ENCODE peak calls at places on chromosomes 16 and 17, in nine cellular contexts. O, T, F, D, A, U, Y, B and N are unnamed samples.

GRCh38 chr17:8145811-8146210 is 6.4 kb downstream of the PER1 start:
- DNase-seq in D (no peak), F (no peak), O (no peak), Y (no peak), A (no peak), T (no peak), U (no peak), B (peak), N (no peak)

GRCh38 chr16:67833418-67834241 is 8.5 kb upstream of the THAP11 start:
- DNase-seq in F (peak), O (peak), B (peak), A (peak), U (peak), Y (peak), T (peak), D (peak), N (peak)

GRCh38 chr17:58577696-58578095 is 63.3 kb upstream of the MTMR4 start:
- DNase-seq in O (peak), U (peak), D (peak), B (peak), A (peak), T (peak), F (peak), Y (peak), N (peak)

GRCh38 chr17:21388944-21389343 is 12.8 kb downstream of the KCNJ12 start:
- DNase-seq in D (no peak), T (no peak), A (no peak), F (no peak), O (no peak), Y (no peak), U (no peak), B (no peak), N (no peak)

GRCh38 chr16:68506331-68507053 is 32.6 kb upstream of the ZFP90 start:
- DNase-seq in U (no peak), F (no peak), T (no peak), Y (no peak), D (no peak), O (no peak), A (no peak), B (no peak), N (no peak)

GRCh38 chr16:87463722-87464690 is 28.8 kb downstream of the ZCCHC14 start:
- DNase-seq in U (peak), O (no peak), A (peak), B (no peak), T (no peak), Y (no peak), F (no peak), D (no peak), N (no peak)

GRCh38 chr17:27425991-27426390 is 30.3 kb upstream of the KSR1 start:
- DNase-seq in U (no peak), Y (no peak), F (no peak), A (no peak), B (no peak), T (no peak), D (no peak), O (no peak), N (no peak)

GRCh38 chr17:82212331-82213250 is at the start of gene CCDC57:
- DNase-seq in B (peak), A (peak), Y (peak), U (peak), D (peak), F (peak), T (peak), O (peak), N (peak)

GRCh38 chr17:64025732-64026294 is 5.4 kb upstream of the ICAM2 start:
- DNase-seq in B (peak), O (peak), D (no peak), T (peak), A (peak), U (peak), Y (peak), F (peak), N (peak)

GRCh38 chr17:74569392-74570003 is 2.2 kb upstream of the CD300H start:
- DNase-seq in Y (no peak), O (peak), F (no peak), B (peak), U (peak), D (peak), A (peak), T (no peak), N (no peak)

GRCh38 chr17:78168906-78169793 is 769 bp downstream of the SYNGR2 start:
- DNase-seq in A (peak), T (peak), B (peak), Y (peak), D (peak), F (no peak), O (peak), U (no peak), N (no peak)

GRCh38 chr16:2091722-2092620 is 43.7 kb downstream of the PKD1 start:
- DNase-seq in F (no peak), O (no peak), Y (peak), B (no peak), T (no peak), D (no peak), U (no peak), A (no peak), N (no peak)

GRCh38 chr17:6551909-6552768 is 4.2 kb downstream of the PITPNM3 start:
- DNase-seq in A (no peak), B (no peak), D (peak), F (peak), Y (peak), O (no peak), U (no peak), T (no peak), N (no peak)

GRCh38 chr17:66633322-66633965 is 201.5 kb upstream of the CACNG5 start:
- DNase-seq in Y (no peak), B (no peak), A (no peak), F (peak), T (no peak), U (no peak), O (no peak), D (no peak), N (no peak)

GRCh38 chr17:80968602-80969029 is 23.0 kb upstream of the CHMP6 start:
- DNase-seq in B (peak), O (no peak), Y (no peak), U (no peak), A (no peak), D (peak), T (no peak), F (no peak), N (peak)

GRCh38 chr16:22077700-22078313 is 14.5 kb upstream of the VWA3A start:
- DNase-seq in Y (peak), O (peak), B (peak), D (no peak), A (peak), F (peak), T (peak), U (peak), N (peak)

GRCh38 chr17:46811978-46812583 is 6.4 kb downstream of the WNT3 start:
- DNase-seq in D (peak), B (no peak), F (no peak), T (no peak), O (no peak), A (no peak), U (no peak), Y (no peak), N (no peak)

GRCh38 chr16:85870159-85870558 is 28.8 kb upstream of the IRF8 start:
- DNase-seq in B (no peak), D (no peak), U (no peak), Y (no peak), F (peak), T (no peak), O (no peak), A (peak), N (no peak)

GRCh38 chr17:82370471-82371332 is 863 bp upstream of the UTS2R start:
- DNase-seq in F (no peak), U (no peak), T (no peak), D (no peak), O (no peak), A (no peak), B (no peak), Y (no peak), N (no peak)

GRCh38 chr16:1527836-1528811 is 5.3 kb upstream of the TMEM204 start:
- DNase-seq in D (no peak), F (peak), Y (peak), A (no peak), U (no peak), B (peak), O (no peak), T (no peak), N (no peak)

GRCh38 chr16:78980825-78981224 is 619.7 kb downstream of the MAF start:
- DNase-seq in O (no peak), D (no peak), Y (no peak), A (no peak), T (no peak), B (no peak), F (no peak), U (no peak), N (no peak)

GRCh38 chr17:43849116-43849515 is 2.1 kb downstream of the CD300LG start:
- DNase-seq in T (no peak), U (no peak), Y (no peak), D (no peak), F (no peak), B (no peak), A (no peak), O (no peak), N (no peak)

GRCh38 chr17:10116676-10117075 is 81.7 kb downstream of the GAS7 start:
- DNase-seq in T (no peak), Y (no peak), O (no peak), U (no peak), F (no peak), A (no peak), B (no peak), D (no peak), N (no peak)

GRCh38 chr17:58982626-58983025 is 124.1 kb downstream of the TRIM37 start:
- DNase-seq in F (no peak), T (no peak), D (no peak), U (no peak), A (no peak), B (no peak), Y (no peak), O (no peak), N (no peak)

GRCh38 chr16:56420613-56421012 is 4.7 kb downstream of the AMFR start:
- DNase-seq in Y (no peak), O (no peak), B (no peak), U (no peak), T (no peak), D (no peak), F (no peak), A (no peak), N (no peak)

GRCh38 chr16:19223235-19223847 is 55.3 kb downstream of the SYT17 start:
- DNase-seq in U (no peak), T (no peak), B (no peak), F (no peak), O (no peak), Y (no peak), A (peak), D (no peak), N (peak)

GRCh38 chr17:15882058-15882720 is 62.7 kb upstream of the ADORA2B start:
- DNase-seq in T (no peak), B (no peak), A (no peak), Y (no peak), O (no peak), U (no peak), D (no peak), F (no peak), N (peak)

GRCh38 chr17:65231662-65232335 is 94.6 kb downstream of the RGS9 start:
- DNase-seq in F (no peak), U (peak), A (peak), D (peak), B (no peak), T (no peak), O (peak), Y (peak), N (peak)

GRCh38 chr17:41777157-41777578 is 9.3 kb downstream of the JUP start:
- DNase-seq in O (peak), Y (no peak), B (peak), T (no peak), U (no peak), D (peak), F (no peak), A (no peak), N (peak)

GRCh38 chr17:58367462-58367861 is 15.5 kb upstream of the SUPT4H1 start:
- DNase-seq in U (no peak), B (no peak), T (no peak), A (no peak), F (no peak), Y (no peak), D (no peak), O (no peak), N (no peak)